ENCODE peak calls at places on chromosomes 12 and 14, in seven cellular contexts. W, T, G, Q, X, Y and Z are unnamed samples.

GRCh38 chr14:75821828-75822521 is 159.8 kb downstream of the TGFB3 start:
- DNase-seq in W (no peak), T (no peak), G (no peak), Q (no peak), X (no peak), Y (no peak), Z (no peak)

GRCh38 chr12:3655331-3655900 is 97.5 kb downstream of the CRACR2A start:
- DNase-seq in W (no peak), T (no peak), G (peak; percentile 58), Q (peak; percentile 21), X (no peak), Y (no peak), Z (no peak)

GRCh38 chr12:9717070-9717925 is 15.6 kb downstream of the CLECL1 start:
- DNase-seq in W (no peak), T (no peak), G (no peak), Q (no peak), X (no peak), Y (no peak), Z (no peak)

GRCh38 chr12:10721654-10722501 is 1.2 kb downstream of the YBX3 start:
- DNase-seq in W (peak; percentile 48), T (peak; percentile 88), G (no peak), Q (peak; percentile 99), X (peak; percentile 98), Y (peak; percentile 81), Z (peak; percentile 92)

GRCh38 chr12:130958557-130959140 is 4.9 kb downstream of the ADGRD1 start:
- DNase-seq in W (no peak), T (no peak), G (no peak), Q (no peak), X (no peak), Y (no peak), Z (no peak)

GRCh38 chr12:13148532-13148847 is 45.0 kb upstream of the GSG1 start:
- DNase-seq in W (no peak), T (no peak), G (no peak), Q (peak; percentile 46), X (peak; percentile 47), Y (no peak), Z (no peak)

GRCh38 chr12:76820888-76821482 is 57.1 kb downstream of the ZDHHC17 start:
- DNase-seq in W (peak; percentile 5), T (no peak), G (peak; percentile 34), Q (no peak), X (peak; percentile 70), Y (no peak), Z (no peak)

GRCh38 chr14:22918519-22918808 is 485 bp downstream of the RBM23 start:
- DNase-seq in W (no peak), T (no peak), G (peak; percentile 54), Q (no peak), X (no peak), Y (no peak), Z (peak; percentile 15)

GRCh38 chr12:54649825-54650224 is 1.7 kb upstream of the DCD start:
- DNase-seq in W (no peak), T (no peak), G (no peak), Q (peak; percentile 31), X (no peak), Y (no peak), Z (no peak)

GRCh38 chr12:72338437-72338836 is 66.3 kb downstream of the TRHDE start:
- DNase-seq in W (no peak), T (no peak), G (no peak), Q (no peak), X (no peak), Y (no peak), Z (no peak)

GRCh38 chr12:50353869-50354593 is 42.4 kb downstream of the FAM186A start:
- DNase-seq in W (no peak), T (no peak), G (no peak), Q (no peak), X (peak; percentile 59), Y (no peak), Z (no peak)
- H3K36me3 ChIP-seq in W (no peaks in the 10 kb centered on the region), T (no peaks in the 10 kb centered on the region), G (no peaks in the 10 kb centered on the region), Q (no peaks in the 10 kb centered on the region), X (no peaks in the 10 kb centered on the region), Y (no peaks in the 10 kb centered on the region), Z (no peaks in the 10 kb centered on the region)

DNA sequence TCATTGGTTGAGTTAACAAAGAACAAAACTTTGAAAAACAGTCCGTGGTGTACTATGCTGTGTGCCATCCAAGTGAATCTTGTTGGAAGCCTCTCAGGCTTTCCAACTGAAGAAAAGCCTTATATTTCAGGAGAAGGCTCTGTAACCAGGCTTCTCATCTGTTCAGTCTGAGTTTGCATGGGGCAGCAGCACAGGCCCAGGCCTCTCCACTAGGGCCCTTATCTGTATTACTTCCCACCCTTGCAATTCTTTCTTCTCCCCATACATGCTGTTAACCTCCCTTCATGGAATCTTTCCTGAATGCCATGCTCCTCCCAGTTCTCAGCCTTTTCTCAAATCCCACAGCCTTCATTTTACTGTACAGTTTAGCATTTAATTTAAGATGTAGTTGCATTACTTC is 28.3 kb downstream of the FRMD6 start:
- DNase-seq in W (no peak), T (no peak), G (no peak), Q (no peak), X (no peak), Y (no peak), Z (no peak)
- H3K36me3 ChIP-seq in W (no peaks in the 10 kb centered on the region), T (no peaks in the 10 kb centered on the region), G (peaks cover 17% of the 10 kb centered on the region), Q (no peaks in the 10 kb centered on the region), X (no peaks in the 10 kb centered on the region), Y (no peaks in the 10 kb centered on the region), Z (no peaks in the 10 kb centered on the region)

DNA sequence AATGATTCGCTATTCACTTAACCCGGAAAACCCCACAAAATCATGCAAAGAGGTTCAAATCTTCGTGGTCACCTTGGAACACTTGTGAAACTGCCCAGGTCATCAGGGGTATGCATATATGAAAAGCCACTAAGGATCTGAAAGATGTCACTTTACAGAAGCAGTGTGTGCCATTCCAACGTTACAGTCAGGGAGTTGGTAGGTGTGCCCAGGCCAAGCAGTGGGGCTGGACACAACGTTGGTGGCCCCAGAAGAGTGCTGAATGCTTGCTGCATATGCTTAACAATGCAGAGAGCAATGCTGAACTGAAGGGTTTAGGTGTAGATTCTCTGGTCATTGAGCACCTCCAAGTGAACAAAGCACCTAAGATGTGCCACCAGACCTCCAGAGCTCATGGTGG is 51.1 kb upstream of the EIF5 start:
- DNase-seq in W (no peak), T (no peak), G (no peak), Q (no peak), X (no peak), Y (no peak), Z (no peak)
- H3K36me3 ChIP-seq in W (no peaks in the 10 kb centered on the region), T (no peaks in the 10 kb centered on the region), G (no peaks in the 10 kb centered on the region), Q (no peaks in the 10 kb centered on the region), X (no peaks in the 10 kb centered on the region), Y (no peaks in the 10 kb centered on the region), Z (no peaks in the 10 kb centered on the region)

DNA sequence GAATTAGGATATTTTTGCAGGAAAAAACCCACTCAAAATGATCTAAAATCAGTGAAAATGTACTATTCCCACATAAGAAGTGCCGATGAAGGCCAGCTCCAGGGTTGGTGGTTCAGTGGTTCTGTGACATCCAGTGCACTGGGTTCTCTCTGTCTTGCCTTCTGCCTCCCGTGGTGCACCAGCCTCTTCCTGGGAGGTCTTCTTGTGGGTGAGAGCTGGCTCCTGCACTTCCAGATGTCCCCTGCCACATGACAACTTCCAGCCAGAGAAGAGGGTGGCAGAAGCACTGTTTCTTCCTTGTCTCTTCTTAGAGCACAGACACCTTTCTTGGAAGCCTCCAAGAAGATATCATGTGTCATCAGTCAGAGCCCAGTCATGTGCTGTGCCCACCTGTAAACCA is 170.9 kb downstream of the PELI2 start:
- DNase-seq in W (no peak), T (no peak), G (no peak), Q (no peak), X (no peak), Y (no peak), Z (no peak)
- H3K36me3 ChIP-seq in W (peaks cover 33% of the 10 kb centered on the region), T (no peaks in the 10 kb centered on the region), G (no peaks in the 10 kb centered on the region), Q (no peaks in the 10 kb centered on the region), X (no peaks in the 10 kb centered on the region), Y (peaks cover 12% of the 10 kb centered on the region), Z (peaks cover 12% of the 10 kb centered on the region)